ENCODE peak calls at places on chromosome 15, in five cellular contexts. M, X, A, Q and V are unnamed samples. For H3K4me1, the result is how much of the 10 kb centered on the place peaks cover.

GRCh38 chr15:89647191-89647851 is 7.9 kb downstream of the KIF7 start:
- DNase-seq in Q (peak), A (peak), M (peak), X (peak), V (peak)

GRCh38 chr15:63554337-63554927 is 42.8 kb upstream of the FBXL22 start:
- DNase-seq in Q (no peak), A (peak), M (no peak), X (no peak), V (no peak)

GRCh38 chr15:45151998-45152828 is 22.4 kb downstream of the DUOX1 start:
- DNase-seq in Q (no peak), A (no peak), M (no peak), X (no peak), V (no peak)

GRCh38 chr15:35107122-35107521 is 22.0 kb upstream of the NANOGP8 start:
- DNase-seq in A (no peak), X (no peak), Q (no peak), M (no peak), V (no peak)

GRCh38 chr15:48001393-48002059 is 119.3 kb upstream of the SLC24A5 start:
- DNase-seq in A (no peak), X (no peak), M (no peak), Q (no peak), V (no peak)

GRCh38 chr15:90097475-90097874 is 4.8 kb downstream of the IDH2 start:
- DNase-seq in A (no peak), X (peak), Q (no peak), M (peak), V (peak)

GRCh38 chr15:88012233-88012632 is 244.3 kb downstream of the NTRK3 start:
- DNase-seq in Q (no peak), X (no peak), A (no peak), M (no peak), V (no peak)

GRCh38 chr15:68126415-68126814 is 72.3 kb downstream of the PIAS1 start:
- DNase-seq in A (no peak), X (no peak), M (no peak), Q (no peak), V (no peak)

GRCh38 chr15:77163806-77164384 is 93.0 kb upstream of the TSPAN3 start:
- DNase-seq in Q (no peak), M (no peak), A (no peak), X (no peak), V (no peak)

GRCh38 chr15:78415284-78415683 is 22.7 kb upstream of the IREB2 start:
- DNase-seq in M (no peak), Q (no peak), A (peak), X (no peak), V (no peak)

GRCh38 chr15:92683511-92683834 is 27.9 kb upstream of the FAM174B start:
- DNase-seq in X (no peak), M (no peak), Q (peak), A (peak), V (no peak)

GRCh38 chr15:67818464-67818863 is 6.8 kb upstream of the SKOR1 start:
- DNase-seq in Q (no peak), A (no peak), X (no peak), M (no peak), V (no peak)

GRCh38 chr15:61367953-61368352 is 138.9 kb upstream of the RORA start:
- DNase-seq in M (no peak), A (no peak), X (no peak), Q (no peak), V (no peak)

GRCh38 chr15:60374628-60375081 is 23.1 kb downstream of the ANXA2 start:
- DNase-seq in X (no peak), A (peak), M (no peak), Q (no peak), V (no peak)

GRCh38 chr15:93044301-93045190 is 44.5 kb downstream of the RGMA start:
- DNase-seq in M (no peak), Q (no peak), X (no peak), A (no peak), V (no peak)

GRCh38 chr15:34271493-34271892 is 46.7 kb downstream of the EMC4 start:
- DNase-seq in X (no peak), M (no peak), Q (no peak), A (peak), V (no peak)

GRCh38 chr15:59622289-59622688 is 10.7 kb downstream of the GCNT3 start:
- DNase-seq in X (peak), Q (no peak), M (no peak), A (peak), V (peak)

GRCh38 chr15:90530250-90531051 is 728 bp downstream of the CRTC3 start:
- DNase-seq in Q (peak), A (peak), M (peak), X (peak), V (peak)

GRCh38 chr15:29331669-29332068 is 62.0 kb upstream of the NSMCE3 start:
- DNase-seq in Q (no peak), X (no peak), A (no peak), M (no peak), V (no peak)

GRCh38 chr15:90099868-90100854 is 2.1 kb downstream of the IDH2 start:
- DNase-seq in A (no peak), X (peak), Q (no peak), M (no peak), V (peak)

GRCh38 chr15:37204698-37205097 is 104.3 kb upstream of the MEIS2 start:
- DNase-seq in X (no peak), A (no peak), Q (no peak), M (no peak), V (no peak)

GRCh38 chr15:31440754-31441298 is 114.2 kb downstream of the KLF13 start:
- DNase-seq in M (peak), Q (peak), X (peak), A (peak), V (peak)
- H3K4me1 ChIP-seq in M (half or more), Q (under half), X (under half), A (under half), V (under half)

DNA sequence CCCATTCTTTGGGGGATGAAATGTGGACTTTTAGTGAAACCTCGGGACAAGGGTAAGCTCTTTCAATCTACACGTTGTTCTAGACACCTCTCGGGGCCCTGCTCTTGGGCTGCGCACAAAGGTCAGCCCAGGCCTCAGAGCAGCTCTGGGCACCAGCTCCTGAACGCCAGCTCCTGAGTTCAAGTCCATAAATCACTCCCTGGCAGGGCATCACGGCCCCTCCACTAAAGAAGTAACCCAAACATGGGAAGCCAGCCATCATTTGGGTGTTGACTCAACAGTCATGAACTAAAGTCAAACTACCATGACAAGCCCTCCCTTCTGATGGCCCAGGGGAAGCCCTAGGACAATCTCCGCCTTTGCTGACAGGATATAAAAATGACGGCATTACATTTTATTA is 132.6 kb downstream of the ADAMTS17 start:
- DNase-seq in A (no peak), X (no peak), M (no peak), Q (no peak), V (no peak)
- H3K4me3 ChIP-seq in A (no peak), X (no peak), M (no peak), Q (no peak), V (no peak)

GRCh38 chr15:62495670-62496328 is 330.7 kb upstream of the C2CD4B start:
- DNase-seq in M (no peak), A (peak), X (no peak), Q (no peak), V (no peak)
- H3K27ac ChIP-seq in M (no peak), A (peak), X (no peak), Q (no peak), V (peak)

GRCh38 chr15:80989518-80990478 is at the start of gene MESD:
- DNase-seq in A (peak), X (peak), Q (peak), M (peak), V (peak)
- H3K4me1 ChIP-seq in A (under half), X (half or more), Q (under half), M (half or more), V (under half)

GRCh38 chr15:69314736-69315135 is 16.0 kb downstream of the PAQR5 start:
- DNase-seq in A (no peak), X (no peak), Q (no peak), M (no peak), V (no peak)
- H3K4me3 ChIP-seq in A (no peak), X (no peak), Q (no peak), M (no peak), V (no peak)

GRCh38 chr15:95608371-95608770 is 722.1 kb upstream of the NR2F2 start:
- DNase-seq in M (no peak), Q (no peak), X (no peak), A (no peak), V (no peak)
- H3K27ac ChIP-seq in M (no peak), Q (no peak), X (no peak), A (no peak), V (no peak)

GRCh38 chr15:58604455-58604923 is 145.0 kb downstream of the ADAM10 start:
- DNase-seq in A (no peak), Q (no peak), M (no peak), X (no peak), V (peak)

GRCh38 chr15:58606577-58607080 is 142.9 kb downstream of the ADAM10 start:
- DNase-seq in Q (no peak), X (no peak), A (no peak), M (no peak), V (no peak)

GRCh38 chr15:58608711-58609110 is 140.8 kb downstream of the ADAM10 start:
- DNase-seq in M (no peak), X (no peak), Q (no peak), A (no peak), V (no peak)

GRCh38 chr15:58605931-58606330 is 143.6 kb downstream of the ADAM10 start:
- DNase-seq in Q (no peak), X (no peak), M (no peak), A (no peak), V (no peak)

DNA sequence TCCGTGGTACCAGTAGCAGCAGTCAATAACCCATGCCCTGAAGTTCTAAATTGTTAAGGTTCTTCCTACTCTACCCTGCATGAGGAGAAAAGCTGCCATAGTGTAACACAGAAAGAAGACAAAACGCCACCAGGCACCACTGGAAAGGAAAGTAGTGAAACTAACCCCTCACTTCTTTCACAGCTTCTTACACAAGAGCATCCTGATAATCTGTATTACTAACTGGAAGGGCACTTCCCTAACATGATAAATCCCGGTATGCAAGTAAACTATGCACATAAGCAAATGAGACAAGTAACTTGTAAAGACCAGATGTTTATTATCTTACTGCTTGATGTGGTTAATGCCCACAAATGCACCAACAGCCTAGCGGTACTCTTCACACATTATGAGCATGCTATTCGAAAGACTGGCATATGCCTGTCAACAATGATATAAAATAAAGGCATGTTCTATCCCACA is 141.3 kb downstream of the ADAM10 start:
- DNase-seq in Q (no peak), X (peak), M (no peak), A (peak), V (no peak)
- H3K4me1 ChIP-seq in Q (under half), X (under half), M (under half), A (under half), V (under half)